ENCODE peak calls at places on chromosomes 16 and 17, in six cellular contexts. Y is right lobe of liver, D is uterus, W is prostate gland, I is SK-N-SH, X is PC-9. K is an unnamed sample.

GRCh38 chr16:726438-727290 is at the start of the genes CCDC78 and HAGHL:
- DNase-seq in Y (peak; percentile 49), D (no peak), W (peak; percentile 39), I (peak; percentile 94), X (peak; percentile 75), K (peak; percentile 92)

GRCh38 chr16:83588070-83588469 is 219.7 kb upstream of the HSBP1 start:
- DNase-seq in Y (no peak), D (no peak), W (no peak), I (no peak), X (no peak), K (no peak)

GRCh38 chr17:49209061-49209571 is 1.3 kb downstream of the GNGT2 start:
- DNase-seq in Y (no peak), D (no peak), W (no peak), I (peak; percentile 17), X (peak; percentile 49), K (no peak)

GRCh38 chr17:55926276-55926995 is 175.6 kb downstream of the PCTP start:
- DNase-seq in Y (no peak), D (no peak), W (no peak), I (no peak), X (no peak), K (peak; percentile 65)

GRCh38 chr17:55769625-55770000 is 18.8 kb downstream of the PCTP start:
- DNase-seq in Y (no peak), D (no peak), W (no peak), I (no peak), X (no peak), K (no peak)

GRCh38 chr17:70675070-70675590 is 505.8 kb downstream of the KCNJ2 start:
- DNase-seq in Y (no peak), D (no peak), W (no peak), I (no peak), X (no peak), K (no peak)

GRCh38 chr17:5226940-5227878 is 7.5 kb downstream of the SCIMP start:
- DNase-seq in Y (no peak), D (no peak), W (no peak), I (no peak), X (no peak), K (no peak)

GRCh38 chr17:70256751-70257150 is 87.4 kb downstream of the KCNJ2 start:
- DNase-seq in Y (no peak), D (no peak), W (no peak), I (no peak), X (no peak), K (no peak)

GRCh38 chr17:57998234-57998746 is 8.8 kb downstream of the SRSF1 start:
- DNase-seq in Y (no peak), D (no peak), W (no peak), I (no peak), X (no peak), K (no peak)

GRCh38 chr17:79619636-79620206 is 8.9 kb upstream of the RBFOX3 start:
- DNase-seq in Y (peak; percentile 6), D (peak; percentile 12), W (no peak), I (peak; percentile 29), X (no peak), K (peak; percentile 44)

DNA sequence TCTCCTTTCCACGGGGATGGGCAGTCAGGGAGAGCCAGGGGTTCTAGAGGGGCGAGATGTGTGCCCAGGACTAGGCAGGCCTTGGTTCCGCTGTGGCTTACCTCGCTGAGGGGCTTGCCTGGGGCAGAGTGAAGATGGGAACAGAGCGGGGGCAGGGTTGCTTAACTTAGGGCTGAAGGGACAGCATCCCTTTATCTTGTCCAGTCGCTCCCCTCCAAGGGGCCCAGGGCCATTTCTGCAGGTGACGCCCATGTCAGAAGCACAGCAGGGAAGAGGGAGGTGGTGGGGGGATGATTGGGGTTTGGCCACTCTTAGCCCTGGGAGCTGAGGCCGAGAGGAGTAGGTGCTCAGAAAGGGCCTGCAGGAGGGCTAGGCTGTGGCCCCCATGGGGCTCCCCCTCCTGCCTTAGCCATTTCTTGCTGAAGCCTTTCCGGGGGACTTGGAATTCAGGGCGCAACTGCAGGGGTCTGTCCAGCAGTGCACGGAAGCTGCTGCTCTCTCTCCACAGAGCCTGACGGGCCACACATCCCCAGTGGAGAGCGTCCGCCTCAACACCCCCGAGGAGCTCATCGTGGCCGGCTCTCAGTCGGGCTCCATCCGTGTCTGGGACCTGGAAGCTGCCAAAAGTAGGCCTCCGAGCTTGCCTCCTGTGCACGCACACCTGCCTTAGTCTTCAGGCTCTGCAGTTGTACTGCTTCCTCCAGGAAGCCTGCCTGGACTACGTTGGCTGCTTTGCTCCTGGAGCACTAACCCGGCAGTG is 8.5 kb downstream of the KATNB1 start:
- DNase-seq in Y (no peak), D (no peak), W (no peak), I (no peak), X (no peak), K (no peak)
- H3K9me3 ChIP-seq in Y (no peaks in the 10 kb centered on the region), D (no peaks in the 10 kb centered on the region), W (no peaks in the 10 kb centered on the region), I (no peaks in the 10 kb centered on the region), X (no peaks in the 10 kb centered on the region), K (no peaks in the 10 kb centered on the region)

GRCh38 chr17:39601010-39601597 is 6.6 kb downstream of the NEUROD2 start:
- DNase-seq in Y (no peak), D (no peak), W (no peak), I (no peak), X (no peak), K (peak; percentile 84)
- H3K27me3 ChIP-seq in Y (peaks cover 8% of the 10 kb centered on the region), D (peaks cover 88% of the 10 kb centered on the region), W (peaks cover 42% of the 10 kb centered on the region), I (peaks cover 96% of the 10 kb centered on the region), X (peaks cover 96% of the 10 kb centered on the region), K (peaks cover 100% of the 10 kb centered on the region)

GRCh38 chr17:47277921-47278320 is 24.3 kb downstream of the ITGB3 start:
- DNase-seq in Y (no peak), D (no peak), W (no peak), I (no peak), X (no peak), K (no peak)

GRCh38 chr17:47278561-47278960 is 24.9 kb downstream of the ITGB3 start:
- DNase-seq in Y (no peak), D (no peak), W (no peak), I (no peak), X (no peak), K (no peak)

GRCh38 chr17:47275245-47275984 is 21.8 kb downstream of the ITGB3 start:
- DNase-seq in Y (peak; percentile 71), D (peak; percentile 97), W (peak; percentile 46), I (peak; percentile 93), X (peak; percentile 52), K (peak; percentile 91)

GRCh38 chr17:47276444-47276843 is 22.8 kb downstream of the ITGB3 start:
- DNase-seq in Y (no peak), D (no peak), W (no peak), I (no peak), X (no peak), K (no peak)

GRCh38 chr17:47276868-47277267 is 23.2 kb downstream of the ITGB3 start:
- DNase-seq in Y (no peak), D (peak; percentile 79), W (no peak), I (no peak), X (no peak), K (peak; percentile 86)
- H3K4me1 ChIP-seq in Y (peaks cover 3% of the 10 kb centered on the region), D (peaks cover 41% of the 10 kb centered on the region), W (peaks cover 11% of the 10 kb centered on the region), I (peaks cover 34% of the 10 kb centered on the region), X (peaks cover 70% of the 10 kb centered on the region), K (peaks cover 9% of the 10 kb centered on the region)

GRCh38 chr16:35706901-35707300 is 2247.5 kb downstream of the TP53TG3F start:
- DNase-seq in Y (no peak), D (no peak), W (no peak), I (no peak), X (no peak), K (no peak)
- H3K9me3 ChIP-seq in Y (no peaks in the 10 kb centered on the region), D (no peaks in the 10 kb centered on the region), W (no peaks in the 10 kb centered on the region), I (no peaks in the 10 kb centered on the region), X (no peaks in the 10 kb centered on the region), K (peaks cover 99% of the 10 kb centered on the region)

GRCh38 chr16:75927824-75928223 is 201.5 kb upstream of the CPHXL start:
- DNase-seq in Y (no peak), D (no peak), W (no peak), I (no peak), X (no peak), K (no peak)

GRCh38 chr16:75924397-75924796 is 198.1 kb upstream of the CPHXL start:
- DNase-seq in Y (no peak), D (no peak), W (no peak), I (no peak), X (no peak), K (no peak)

GRCh38 chr16:75919664-75920063 is 193.4 kb upstream of the CPHXL start:
- DNase-seq in Y (no peak), D (no peak), W (no peak), I (no peak), X (no peak), K (no peak)

GRCh38 chr16:75921281-75921680 is 195.0 kb upstream of the CPHXL start:
- DNase-seq in Y (no peak), D (no peak), W (no peak), I (no peak), X (no peak), K (no peak)

DNA sequence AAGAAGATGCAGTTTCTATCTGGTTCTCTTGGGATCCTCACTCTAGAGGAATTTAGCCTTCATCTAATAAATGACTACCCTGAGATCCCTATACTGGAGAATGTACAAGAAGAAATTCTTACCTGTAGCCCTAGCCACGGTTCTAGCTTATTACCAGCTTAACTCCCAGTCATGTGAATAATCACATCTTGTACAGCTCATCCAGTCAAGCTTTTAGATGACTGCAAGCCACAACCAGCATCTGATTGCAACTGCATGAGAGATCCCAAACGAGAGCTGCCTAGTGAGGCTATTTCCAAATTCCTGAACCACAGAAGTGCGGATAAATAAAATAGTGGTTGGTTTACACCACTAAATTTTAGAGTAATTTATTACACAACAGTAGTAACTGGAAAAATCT is 196.0 kb upstream of the CPHXL start:
- DNase-seq in Y (no peak), D (no peak), W (no peak), I (no peak), X (no peak), K (no peak)
- H3K27me3 ChIP-seq in Y (no peaks in the 10 kb centered on the region), D (no peaks in the 10 kb centered on the region), W (no peaks in the 10 kb centered on the region), I (no peaks in the 10 kb centered on the region), X (peaks cover 28% of the 10 kb centered on the region), K (no peaks in the 10 kb centered on the region)

GRCh38 chr17:28703552-28704218 is 8.0 kb downstream of the PROCA1 start:
- DNase-seq in Y (no peak), D (no peak), W (no peak), I (no peak), X (no peak), K (no peak)
- H3K4me1 ChIP-seq in Y (no peaks in the 10 kb centered on the region), D (no peaks in the 10 kb centered on the region), W (no peaks in the 10 kb centered on the region), I (peaks cover 14% of the 10 kb centered on the region), X (no peaks in the 10 kb centered on the region), K (peaks cover 4% of the 10 kb centered on the region)

DNA sequence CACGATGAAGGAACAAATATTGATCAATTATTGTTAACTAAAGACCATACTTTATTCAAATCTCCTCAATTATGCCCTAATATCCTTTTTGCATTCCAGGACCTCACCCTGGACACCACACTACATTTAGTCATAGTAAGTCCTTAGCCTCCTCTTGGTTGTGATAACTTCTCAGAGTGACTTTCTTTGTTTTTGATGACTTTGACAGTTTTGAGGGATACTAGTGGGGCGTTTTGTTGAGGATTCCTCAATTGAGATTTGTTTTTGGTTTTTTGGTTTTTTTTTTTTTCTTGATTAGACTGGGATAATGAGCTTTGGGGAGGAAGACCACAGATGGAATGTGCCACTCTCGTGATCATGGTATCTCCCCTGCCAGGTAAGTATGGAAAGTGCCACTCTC is 105.5 kb downstream of the SOX9 start:
- DNase-seq in Y (no peak), D (no peak), W (no peak), I (no peak), X (no peak), K (no peak)
- H3K9me3 ChIP-seq in Y (no peaks in the 10 kb centered on the region), D (no peaks in the 10 kb centered on the region), W (no peaks in the 10 kb centered on the region), I (no peaks in the 10 kb centered on the region), X (no peaks in the 10 kb centered on the region), K (no peaks in the 10 kb centered on the region)

K was measured in endodermal cell.